ENCODE peak calls at places on chromosomes 11 and 22, in six cellular contexts. C is neural progenitor cell, I is cardiac fibroblast, D is OCI-LY7, S is bronchial epithelial cell, Y is testis. O is an unnamed sample.

GRCh38 chr11:76596652-76597051 is 73.9 kb downstream of the LRRC32 start:
- DNase-seq in C (no peak), I (no peak), D (no peak), S (no peak), Y (no peak), O (no peak)

GRCh38 chr22:31247726-31248125 is 35.6 kb downstream of the LIMK2 start:
- DNase-seq in C (peak; percentile 25), I (no peak), D (no peak), S (no peak), Y (no peak), O (no peak)

GRCh38 chr11:63845911-63846310 is 7.0 kb downstream of the MARK2 start:
- DNase-seq in C (no peak), I (no peak), D (no peak), S (no peak), Y (no peak), O (no peak)

GRCh38 chr11:116454020-116454645 is 318.7 kb downstream of the BUD13 start:
- DNase-seq in C (peak; percentile 60), I (peak; percentile 21), D (peak; percentile 41), S (peak; percentile 18), Y (peak; percentile 82), O (peak; percentile 0)

GRCh38 chr11:83546371-83546770 is 260.2 kb upstream of the CCDC90B start:
- DNase-seq in C (no peak), I (no peak), D (no peak), S (no peak), Y (no peak), O (no peak)

GRCh38 chr22:23536821-23537345 is 43.2 kb downstream of the IGLL1 start:
- DNase-seq in C (no peak), I (no peak), D (no peak), S (no peak), Y (peak; percentile 12), O (no peak)

GRCh38 chr11:63837719-63838118 is 1.2 kb upstream of the MARK2 start:
- DNase-seq in C (no peak), I (no peak), D (peak; percentile 30), S (no peak), Y (no peak), O (no peak)

GRCh38 chr11:68550485-68550817 is 89.9 kb downstream of the PPP6R3 start:
- DNase-seq in C (no peak), I (peak; percentile 48), D (no peak), S (no peak), Y (no peak), O (no peak)

GRCh38 chr11:69018924-69019323 is 5.9 kb upstream of the MRGPRF start:
- DNase-seq in C (no peak), I (no peak), D (no peak), S (no peak), Y (peak; percentile 44), O (peak; percentile 81)

GRCh38 chr11:116740741-116741140 is 32.0 kb downstream of the BUD13 start:
- DNase-seq in C (no peak), I (no peak), D (no peak), S (no peak), Y (no peak), O (no peak)

GRCh38 chr11:70590356-70590991 is 192.1 kb downstream of the CTTN start:
- DNase-seq in C (no peak), I (no peak), D (no peak), S (no peak), Y (no peak), O (no peak)

GRCh38 chr22:35140879-35141745 is 75.2 kb downstream of the ISX start:
- DNase-seq in C (peak; percentile 67), I (no peak), D (no peak), S (no peak), Y (peak; percentile 46), O (no peak)

GRCh38 chr22:23705358-23705757 is 14.5 kb downstream of the RGL4 start:
- DNase-seq in C (no peak), I (no peak), D (no peak), S (no peak), Y (no peak), O (no peak)

GRCh38 chr22:45210577-45211431 is 29.9 kb downstream of the KIAA0930 start:
- DNase-seq in C (no peak), I (no peak), D (no peak), S (no peak), Y (no peak), O (peak; percentile 71)

GRCh38 chr11:7844521-7844920 is 47.8 kb upstream of the OR5P2 start:
- DNase-seq in C (no peak), I (no peak), D (no peak), S (no peak), Y (no peak), O (no peak)

GRCh38 chr22:44024288-44024908 is at the start of gene PARVB:
- DNase-seq in C (peak; percentile 45), I (peak; percentile 29), D (no peak), S (no peak), Y (peak; percentile 55), O (peak; percentile 58)

DNA sequence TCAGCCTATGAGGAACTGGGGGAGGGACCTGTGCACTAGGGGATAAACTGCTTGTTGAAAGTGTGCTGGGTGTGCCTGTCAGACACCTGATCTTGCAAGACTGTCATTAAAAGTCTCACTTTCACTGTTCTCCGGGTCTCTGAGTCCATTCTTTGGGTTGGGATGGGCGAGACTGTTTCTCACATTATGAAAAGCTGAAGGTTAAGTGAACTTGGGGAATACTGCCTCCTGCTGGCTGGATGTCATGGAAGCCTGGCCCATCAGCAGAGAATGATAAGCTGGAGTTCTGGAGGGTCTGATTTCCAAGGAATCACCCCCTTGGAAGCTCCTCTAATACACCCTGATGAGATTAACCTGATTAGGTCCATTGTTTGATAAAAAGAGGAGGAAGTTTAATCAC is 9.0 kb upstream of the VPREB1 start:
- DNase-seq in C (peak; percentile 61), I (peak; percentile 59), D (peak; percentile 40), S (peak; percentile 24), Y (peak; percentile 47), O (no peak)
- TF ChIP-seq CTCF in C (peak; percentile 64), I (peak; percentile 63), D (peak; percentile 80), S (peak; percentile 60), Y (peak; percentile 23), O (peak; percentile 14)

GRCh38 chr11:133948711-133949110 is 8.1 kb downstream of the IGSF9B start:
- DNase-seq in C (no peak), I (no peak), D (no peak), S (no peak), Y (no peak), O (no peak)

GRCh38 chr11:133945087-133945974 is 11.4 kb downstream of the IGSF9B start:
- DNase-seq in C (no peak), I (peak; percentile 8), D (no peak), S (peak; percentile 7), Y (peak; percentile 80), O (peak; percentile 26)

GRCh38 chr11:133946541-133947297 is 10.0 kb downstream of the IGSF9B start:
- DNase-seq in C (peak; percentile 68), I (no peak), D (no peak), S (no peak), Y (peak; percentile 69), O (no peak)

GRCh38 chr11:133946018-133946417 is 10.8 kb downstream of the IGSF9B start:
- DNase-seq in C (no peak), I (no peak), D (no peak), S (no peak), Y (no peak), O (no peak)

GRCh38 chr11:133947298-133947905 is 9.4 kb downstream of the IGSF9B start:
- DNase-seq in C (peak; percentile 91), I (peak; percentile 44), D (no peak), S (peak; percentile 24), Y (peak; percentile 72), O (peak; percentile 18)
- H3K4me3 ChIP-seq in C (no peak overlapping the region), I (no peak overlapping the region), D (no peak overlapping the region), S (no peak overlapping the region), Y (no peak overlapping the region), O (no peak overlapping the region)

GRCh38 chr22:19717691-19718254 is 3.5 kb downstream of the SEPTIN5 start:
- DNase-seq in C (peak; percentile 79), I (peak; percentile 63), D (peak; percentile 68), S (peak; percentile 18), Y (peak; percentile 84), O (peak; percentile 66)

GRCh38 chr22:19717181-19717580 is 2.9 kb downstream of the SEPTIN5 start:
- DNase-seq in C (no peak), I (no peak), D (no peak), S (no peak), Y (no peak), O (no peak)

GRCh38 chr22:19719055-19719482 is 4.3 kb upstream of the GP1BB start:
- DNase-seq in C (no peak), I (no peak), D (no peak), S (no peak), Y (no peak), O (peak; percentile 45)

GRCh38 chr22:19719488-19720021 is 3.8 kb upstream of the GP1BB start:
- DNase-seq in C (no peak), I (no peak), D (no peak), S (no peak), Y (no peak), O (no peak)

GRCh38 chr22:19718255-19719054 is 4.2 kb downstream of the SEPTIN5 start:
- DNase-seq in C (no peak), I (no peak), D (no peak), S (no peak), Y (no peak), O (no peak)
- TF ChIP-seq CTCF in C (no peak), I (no peak), D (no peak), S (no peak), Y (no peak), O (no peak)

GRCh38 chr11:126063510-126063858 is 818 bp upstream of the CDON start:
- DNase-seq in C (no peak), I (no peak), D (no peak), S (no peak), Y (no peak), O (no peak)

GRCh38 chr11:126062679-126063509 is at the start of gene CDON:
- DNase-seq in C (peak; percentile 99), I (peak; percentile 92), D (peak; percentile 94), S (peak; percentile 71), Y (peak; percentile 94), O (peak; percentile 97)

GRCh38 chr11:126059238-126059761 is 3.4 kb downstream of the CDON start:
- DNase-seq in C (peak; percentile 90), I (no peak), D (no peak), S (no peak), Y (no peak), O (no peak)

GRCh38 chr11:126060651-126061220 is 1.9 kb downstream of the CDON start:
- DNase-seq in C (peak; percentile 32), I (no peak), D (no peak), S (no peak), Y (no peak), O (no peak)

DNA sequence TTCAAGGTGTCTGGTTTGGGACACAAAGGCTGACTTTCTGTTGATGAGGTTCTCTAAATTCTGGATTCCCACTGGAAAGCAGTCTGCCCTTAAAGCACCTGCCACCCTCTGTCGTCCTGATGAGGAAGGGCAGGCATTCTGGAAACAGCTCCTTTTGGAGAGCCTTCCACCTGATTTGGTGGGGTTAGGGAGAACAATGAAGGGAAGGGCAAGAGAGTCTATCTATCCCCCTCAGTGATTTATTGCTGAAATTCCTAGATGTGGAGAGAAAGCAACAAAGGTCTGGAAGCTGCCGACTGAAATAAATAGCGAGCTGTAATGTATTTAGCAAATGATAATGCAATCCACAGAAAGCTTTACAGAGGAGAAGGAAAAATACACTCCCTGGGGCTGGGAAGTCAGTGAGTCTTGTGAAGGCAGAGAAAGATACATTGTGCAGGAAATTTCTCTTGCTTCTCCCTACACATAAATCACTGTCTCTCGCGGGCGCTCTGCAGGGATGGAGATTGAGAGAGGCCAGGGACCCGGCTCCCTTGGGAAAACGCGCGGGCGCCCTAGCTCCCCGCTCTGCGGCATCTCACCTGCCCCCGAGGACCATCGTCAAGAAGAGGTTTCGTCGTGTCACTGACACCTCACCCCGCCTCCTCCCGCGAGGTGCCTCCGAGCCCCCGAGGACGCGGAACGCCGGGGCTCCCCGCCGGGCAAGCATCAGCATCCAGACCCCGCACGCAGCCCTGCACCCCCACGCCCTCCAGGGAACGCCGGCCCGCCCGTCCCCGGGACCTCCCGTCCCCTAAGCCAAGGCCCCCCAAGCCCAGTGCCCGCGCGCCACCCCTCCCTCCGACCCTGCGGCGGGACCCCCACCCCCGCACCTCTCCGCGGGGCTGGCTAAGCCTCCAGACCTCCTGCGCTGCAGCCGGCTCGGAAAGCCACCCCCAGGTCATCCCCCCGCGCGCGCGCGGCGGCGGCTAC is 673 bp downstream of the CDON start:
- DNase-seq in C (peak; percentile 83), I (peak; percentile 24), D (peak; percentile 13), S (peak; percentile 45), Y (peak; percentile 41), O (peak; percentile 43)
- H3K4me3 ChIP-seq in C (peak overlapping the region; percentile 76), I (peak overlapping the region; percentile 70), D (peak overlapping the region; percentile 71), S (peak overlapping the region; percentile 54), Y (peak overlapping the region; percentile 77), O (peak overlapping the region; percentile 52)